ENCODE peak calls at places on chromosomes 11 and 22, in nine cellular contexts. M is CD8-positive, alpha-beta memory T cell; K is fibroblast of lung; X is heart right ventricle; Y is psoas muscle; G is hepatocyte; Q is mucosa of descending colon; U is H9; A is ovary. L is an unnamed sample. For H3K4me1, the result is how much of the 10 kb centered on the place peaks cover.

GRCh38 chr11:130025371-130025770 is 22.7 kb upstream of the PRDM10 start:
- DNase-seq in M (no peak), K (no peak), X (no peak), Y (no peak), G (no peak), Q (no peak), U (no peak), A (no peak), L (no peak)

GRCh38 chr22:38570841-38571364 is 920 bp upstream of the DMC1 start:
- DNase-seq in M (peak), K (no peak), X (peak), Y (peak), G (peak), Q (peak), U (peak), A (no peak), L (peak)

GRCh38 chr11:24716403-24716802 is 219.6 kb downstream of the LUZP2 start:
- DNase-seq in M (no peak), K (no peak), X (no peak), Y (no peak), G (no peak), Q (no peak), U (no peak), A (no peak), L (no peak)

GRCh38 chr11:32858731-32859130 is 29.0 kb downstream of the PRRG4 start:
- DNase-seq in M (no peak), K (no peak), X (no peak), Y (no peak), G (no peak), Q (no peak), U (no peak), A (no peak), L (no peak)

GRCh38 chr11:35796542-35796941 is 134.0 kb downstream of the TRIM44 start:
- DNase-seq in M (no peak), K (no peak), X (no peak), Y (no peak), G (no peak), Q (no peak), U (no peak), A (no peak), L (no peak)

GRCh38 chr22:30861131-30861530 is 107.4 kb downstream of the MORC2 start:
- DNase-seq in M (no peak), K (no peak), X (no peak), Y (no peak), G (peak), Q (no peak), U (peak), A (no peak), L (peak)

GRCh38 chr11:131370090-131370751 is at the start of gene NTM:
- DNase-seq in M (no peak), K (peak), X (peak), Y (peak), G (peak), Q (peak), U (no peak), A (no peak), L (no peak)

GRCh38 chr11:67611704-67612587 is 5.2 kb downstream of the NDUFV1 start:
- DNase-seq in M (no peak), K (no peak), X (no peak), Y (no peak), G (no peak), Q (no peak), U (no peak), A (no peak), L (no peak)

GRCh38 chr22:38802671-38803121 is 8.8 kb upstream of the DNAL4 start:
- DNase-seq in M (no peak), K (peak), X (peak), Y (peak), G (peak), Q (no peak), U (peak), A (peak), L (no peak)

GRCh38 chr11:134331565-134332188 is at the start of gene GLB1L2:
- DNase-seq in M (peak), K (peak), X (peak), Y (peak), G (peak), Q (peak), U (peak), A (peak), L (peak)

GRCh38 chr11:75155570-75156422 is 4.9 kb downstream of the SLCO2B1 start:
- DNase-seq in M (no peak), K (no peak), X (no peak), Y (no peak), G (peak), Q (no peak), U (no peak), A (no peak), L (no peak)

GRCh38 chr11:19374189-19374588 is 133.4 kb upstream of the E2F8 start:
- DNase-seq in M (no peak), K (peak), X (no peak), Y (no peak), G (no peak), Q (no peak), U (no peak), A (no peak), L (no peak)

GRCh38 chr11:89495951-89496350 is 4.8 kb upstream of the NOX4 start:
- DNase-seq in M (no peak), K (peak), X (no peak), Y (peak), G (peak), Q (no peak), U (no peak), A (peak), L (no peak)

GRCh38 chr11:40130427-40130826 is 1329.0 kb downstream of the LRRC4C start:
- DNase-seq in M (no peak), K (no peak), X (no peak), Y (no peak), G (peak), Q (no peak), U (peak), A (no peak), L (no peak)

GRCh38 chr11:20840341-20840740 is 171.0 kb downstream of the NELL1 start:
- DNase-seq in M (no peak), K (no peak), X (no peak), Y (no peak), G (no peak), Q (no peak), U (no peak), A (no peak), L (no peak)

GRCh38 chr11:10666976-10667892 is 26.3 kb downstream of the IRAG1 start:
- DNase-seq in M (no peak), K (peak), X (no peak), Y (no peak), G (no peak), Q (no peak), U (no peak), A (no peak), L (no peak)

GRCh38 chr11:57323503-57324153 is 1.1 kb downstream of the TNKS1BP1 start:
- DNase-seq in M (no peak), K (peak), X (no peak), Y (peak), G (peak), Q (peak), U (no peak), A (no peak), L (no peak)

GRCh38 chr11:27313157-27313821 is 49.7 kb downstream of the CCDC34 start:
- DNase-seq in M (no peak), K (no peak), X (no peak), Y (no peak), G (no peak), Q (no peak), U (no peak), A (no peak), L (no peak)

GRCh38 chr11:1873048-1873812 is 18.5 kb downstream of the PRR33 start:
- DNase-seq in M (no peak), K (peak), X (peak), Y (peak), G (no peak), Q (peak), U (no peak), A (no peak), L (peak)

GRCh38 chr11:70244698-70245097 is 25.8 kb upstream of the PPFIA1 start:
- DNase-seq in M (no peak), K (peak), X (no peak), Y (peak), G (no peak), Q (no peak), U (no peak), A (no peak), L (no peak)

GRCh38 chr11:63791495-63792167 is 21.6 kb upstream of the SPINDOC start:
- DNase-seq in M (no peak), K (peak), X (no peak), Y (no peak), G (no peak), Q (no peak), U (no peak), A (no peak), L (no peak)

GRCh38 chr22:38987171-38987895 is 5.2 kb downstream of the APOBEC3B start:
- DNase-seq in M (no peak), K (no peak), X (no peak), Y (peak), G (no peak), Q (no peak), U (no peak), A (no peak), L (no peak)

DNA sequence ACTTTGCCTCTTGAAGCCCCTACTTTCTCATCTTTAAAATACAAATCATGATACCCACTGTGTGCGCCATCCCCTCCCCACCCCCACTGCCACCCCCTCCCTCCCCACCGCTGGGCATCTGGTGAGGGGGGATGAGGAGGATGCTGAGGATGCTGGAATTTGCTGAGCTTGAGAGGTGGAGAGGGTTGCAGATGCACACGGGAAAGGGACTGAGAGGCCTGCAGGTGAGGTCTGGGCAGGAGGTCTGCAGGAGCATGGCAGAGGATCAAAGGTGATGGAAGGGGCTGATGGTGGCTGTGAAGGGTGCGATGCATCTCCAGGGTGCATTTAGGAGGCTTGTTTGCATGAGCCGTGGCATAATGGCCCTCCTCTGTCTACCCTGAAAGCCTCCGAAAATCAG is 7.6 kb upstream of the TBC1D22A start:
- DNase-seq in M (no peak), K (no peak), X (no peak), Y (no peak), G (no peak), Q (no peak), U (no peak), A (no peak), L (no peak)
- H3K4me1 ChIP-seq in M (under half), K (under half), X (under half), Y (under half), G (under half), Q (under half), U (under half), A (under half), L (half or more)

DNA sequence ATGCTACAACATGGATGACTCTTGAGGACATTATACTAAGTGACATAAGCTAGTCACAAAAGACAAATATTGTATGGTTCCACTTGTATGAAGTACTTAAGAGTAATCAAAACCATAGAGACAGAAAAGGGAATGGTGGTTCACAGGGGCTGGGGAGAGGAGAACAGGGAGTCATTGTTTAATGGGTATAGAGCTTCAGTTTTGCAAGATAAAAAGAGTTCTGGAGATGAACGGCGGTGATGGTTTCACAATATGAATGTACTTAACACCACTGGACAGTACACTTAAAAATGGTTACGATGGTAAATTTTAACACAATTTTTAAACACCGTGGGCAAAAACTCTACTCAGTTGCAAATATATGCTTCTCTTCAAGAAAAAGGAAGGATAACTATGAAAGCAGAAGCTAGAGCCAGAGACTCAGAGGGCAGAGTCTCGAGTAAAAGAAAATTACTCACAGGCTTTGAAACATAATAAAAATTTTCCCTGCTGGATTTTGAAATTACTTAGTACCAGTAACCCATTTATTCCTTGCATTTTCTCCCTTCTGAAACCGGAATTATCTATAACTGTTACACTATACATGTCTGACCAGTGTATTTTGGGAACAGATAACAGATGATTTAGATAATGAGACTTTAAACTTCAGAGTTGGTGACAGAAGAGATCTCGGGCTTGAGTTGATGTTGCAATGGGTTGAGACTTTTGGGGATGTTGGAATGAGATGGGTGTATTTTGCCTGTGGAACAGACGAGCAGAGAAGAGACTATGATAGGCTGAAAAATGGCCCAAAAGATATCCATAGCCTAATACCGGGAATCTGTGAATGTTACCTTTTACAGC is 15.0 kb downstream of the MRTFA start:
- DNase-seq in M (no peak), K (no peak), X (no peak), Y (no peak), G (no peak), Q (no peak), U (no peak), A (no peak), L (no peak)
- H3K4me1 ChIP-seq in M (under half), K (under half), X (under half), Y (under half), G (under half), Q (under half), U (under half), A (under half), L (under half)

DNA sequence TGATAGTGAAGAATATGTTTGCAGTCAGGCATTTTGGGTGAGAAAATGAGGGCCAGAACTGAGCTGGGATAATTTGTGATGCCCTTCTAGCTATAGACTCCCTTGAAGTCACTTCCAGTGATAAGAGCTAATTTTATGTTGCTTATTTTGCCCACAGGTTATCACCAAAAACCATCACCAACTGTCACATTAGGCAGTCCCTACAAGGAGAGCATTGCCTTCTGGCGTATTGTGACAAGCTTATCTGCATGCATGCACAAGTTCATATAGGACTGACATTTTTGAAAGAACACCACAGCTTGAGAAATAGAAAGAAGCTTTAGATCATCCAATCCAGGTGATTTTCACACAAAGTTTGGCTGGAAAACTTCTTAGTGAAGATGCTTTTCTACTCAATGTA is 735.3 kb upstream of the RAG2 start:
- DNase-seq in M (no peak), K (no peak), X (no peak), Y (no peak), G (no peak), Q (no peak), U (no peak), A (no peak), L (no peak)
- H3K4me1 ChIP-seq in M (under half), K (under half), X (under half), Y (under half), G (under half), Q (under half), U (under half), A (under half), L (under half)

GRCh38 chr11:117822522-117823033 is 2.0 kb downstream of the FXYD2 start:
- DNase-seq in M (no peak), K (no peak), X (no peak), Y (peak), G (no peak), Q (peak), U (no peak), A (no peak), L (peak)
- H3K4me1 ChIP-seq in M (under half), K (under half), X (under half), Y (under half), G (under half), Q (under half), U (under half), A (under half), L (half or more)

GRCh38 chr11:122210378-122210995 is 94.5 kb upstream of the BLID start:
- DNase-seq in M (no peak), K (no peak), X (no peak), Y (no peak), G (peak), Q (no peak), U (no peak), A (no peak), L (no peak)
- H3K4me1 ChIP-seq in M (under half), K (under half), X (under half), Y (under half), G (under half), Q (under half), U (under half), A (under half), L (under half)

GRCh38 chr11:7905549-7905948 is 25.5 kb downstream of the OR10A6 start:
- DNase-seq in M (no peak), K (no peak), X (no peak), Y (no peak), G (no peak), Q (no peak), U (no peak), A (no peak), L (no peak)
- H3K4me1 ChIP-seq in M (under half), K (under half), X (under half), Y (under half), G (under half), Q (under half), U (under half), A (under half), L (under half)

GRCh38 chr11:17559341-17560087 is 12.5 kb downstream of the OTOG start:
- DNase-seq in M (no peak), K (no peak), X (no peak), Y (no peak), G (no peak), Q (no peak), U (peak), A (no peak), L (no peak)
- H3K4me1 ChIP-seq in M (under half), K (under half), X (under half), Y (under half), G (under half), Q (under half), U (under half), A (under half), L (under half)

DNA sequence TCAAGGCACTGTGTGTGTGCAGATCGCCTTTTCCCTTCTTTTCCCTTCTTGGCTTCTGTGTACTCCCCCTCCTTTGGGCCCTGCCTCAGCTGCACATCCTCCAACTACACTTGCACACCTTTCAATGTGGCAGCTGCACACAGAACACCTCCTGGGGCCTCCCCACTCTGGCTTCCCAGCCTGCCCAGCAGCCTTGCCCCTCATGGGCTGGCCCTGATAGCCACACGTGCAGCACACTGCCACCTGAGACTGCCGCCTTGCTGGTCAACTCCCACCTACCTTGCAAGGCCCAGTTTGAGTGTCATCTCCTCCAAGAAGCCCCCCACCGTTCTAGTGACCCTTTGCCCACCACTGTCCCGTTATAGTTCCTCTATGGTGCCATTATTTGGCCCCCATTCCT is 77.3 kb upstream of the ARFGAP3 start:
- DNase-seq in M (no peak), K (no peak), X (no peak), Y (no peak), G (no peak), Q (no peak), U (peak), A (no peak), L (peak)
- H3K4me1 ChIP-seq in M (under half), K (under half), X (half or more), Y (half or more), G (half or more), Q (under half), U (under half), A (under half), L (half or more)